ENCODE peak calls at places on chromosome 12, in six cellular contexts. One of them, this sample, is unnamed.

GRCh38 chr12:66297080-66297479 is 5.2 kb upstream of the HELB start:
- DNase-seq in tibial artery: no peak
- DNase-seq in CD8-positive, alpha-beta T cell: no peak
- DNase-seq in NCI-H460: no peak
- DNase-seq in tibial nerve: no peak
- DNase-seq in stimulated activated CD8-positive, alpha-beta memory T cell treated with anti-CD3 and anti-CD28 coated beads, Interleukin-15, amount 100 ng/mL, for 1 hour: no peak
- DNase-seq in this sample: no peak

GRCh38 chr12:49489720-49490119 is 49.1 kb upstream of the KCNH3 start:
- DNase-seq in tibial nerve: no peak
- DNase-seq in NCI-H460: no peak
- DNase-seq in stimulated activated CD8-positive, alpha-beta memory T cell treated with anti-CD3 and anti-CD28 coated beads, Interleukin-15, amount 100 ng/mL, for 1 hour: no peak
- DNase-seq in CD8-positive, alpha-beta T cell: no peak
- DNase-seq in tibial artery: no peak
- DNase-seq in this sample: no peak

GRCh38 chr12:55820679-55821078 is 2.8 kb downstream of the ORMDL2 start:
- DNase-seq in tibial artery: no peak
- DNase-seq in stimulated activated CD8-positive, alpha-beta memory T cell treated with anti-CD3 and anti-CD28 coated beads, Interleukin-15, amount 100 ng/mL, for 1 hour: no peak
- DNase-seq in NCI-H460: no peak
- DNase-seq in CD8-positive, alpha-beta T cell: no peak
- DNase-seq in tibial nerve: no peak
- DNase-seq in this sample: no peak

GRCh38 chr12:4679711-4680110 is 30.8 kb downstream of the NDUFA9 start:
- DNase-seq in NCI-H460: no peak
- DNase-seq in CD8-positive, alpha-beta T cell: no peak
- DNase-seq in stimulated activated CD8-positive, alpha-beta memory T cell treated with anti-CD3 and anti-CD28 coated beads, Interleukin-15, amount 100 ng/mL, for 1 hour: no peak
- DNase-seq in tibial nerve: no peak
- DNase-seq in tibial artery: no peak
- DNase-seq in this sample: no peak

GRCh38 chr12:117109943-117110342 is 10.7 kb upstream of the TESC start:
- DNase-seq in tibial artery: no peak
- DNase-seq in CD8-positive, alpha-beta T cell: no peak
- DNase-seq in tibial nerve: no peak
- DNase-seq in NCI-H460: no peak
- DNase-seq in stimulated activated CD8-positive, alpha-beta memory T cell treated with anti-CD3 and anti-CD28 coated beads, Interleukin-15, amount 100 ng/mL, for 1 hour: no peak
- DNase-seq in this sample: no peak

GRCh38 chr12:14207946-14208612 is 157.4 kb upstream of the ATF7IP start:
- DNase-seq in stimulated activated CD8-positive, alpha-beta memory T cell treated with anti-CD3 and anti-CD28 coated beads, Interleukin-15, amount 100 ng/mL, for 1 hour: no peak
- DNase-seq in NCI-H460: no peak
- DNase-seq in tibial artery: no peak
- DNase-seq in CD8-positive, alpha-beta T cell: no peak
- DNase-seq in tibial nerve: no peak
- DNase-seq in this sample: peak

GRCh38 chr12:4909734-4910501 is at the start of gene KCNA1:
- DNase-seq in CD8-positive, alpha-beta T cell: no peak
- DNase-seq in tibial artery: no peak
- DNase-seq in tibial nerve: no peak
- DNase-seq in NCI-H460: no peak
- DNase-seq in stimulated activated CD8-positive, alpha-beta memory T cell treated with anti-CD3 and anti-CD28 coated beads, Interleukin-15, amount 100 ng/mL, for 1 hour: no peak
- DNase-seq in this sample: peak

GRCh38 chr12:43858096-43858495 is 22.2 kb downstream of the TMEM117 start:
- DNase-seq in stimulated activated CD8-positive, alpha-beta memory T cell treated with anti-CD3 and anti-CD28 coated beads, Interleukin-15, amount 100 ng/mL, for 1 hour: no peak
- DNase-seq in CD8-positive, alpha-beta T cell: no peak
- DNase-seq in tibial nerve: no peak
- DNase-seq in tibial artery: no peak
- DNase-seq in NCI-H460: no peak
- DNase-seq in this sample: no peak

GRCh38 chr12:67018105-67018504 is 251.1 kb upstream of the CAND1 start:
- DNase-seq in CD8-positive, alpha-beta T cell: no peak
- DNase-seq in tibial artery: no peak
- DNase-seq in stimulated activated CD8-positive, alpha-beta memory T cell treated with anti-CD3 and anti-CD28 coated beads, Interleukin-15, amount 100 ng/mL, for 1 hour: no peak
- DNase-seq in tibial nerve: no peak
- DNase-seq in NCI-H460: no peak
- DNase-seq in this sample: peak

GRCh38 chr12:67925551-67925950 is 63.7 kb upstream of the IFNG-AS1 start:
- DNase-seq in CD8-positive, alpha-beta T cell: no peak
- DNase-seq in tibial nerve: no peak
- DNase-seq in NCI-H460: no peak
- DNase-seq in stimulated activated CD8-positive, alpha-beta memory T cell treated with anti-CD3 and anti-CD28 coated beads, Interleukin-15, amount 100 ng/mL, for 1 hour: no peak
- DNase-seq in tibial artery: no peak
- DNase-seq in this sample: no peak

GRCh38 chr12:114412825-114413749 is 7.1 kb upstream of the TBX5 start:
- DNase-seq in NCI-H460: no peak
- DNase-seq in stimulated activated CD8-positive, alpha-beta memory T cell treated with anti-CD3 and anti-CD28 coated beads, Interleukin-15, amount 100 ng/mL, for 1 hour: no peak
- DNase-seq in CD8-positive, alpha-beta T cell: no peak
- DNase-seq in tibial artery: no peak
- DNase-seq in tibial nerve: no peak
- DNase-seq in this sample: no peak

GRCh38 chr12:25155031-25155576 is 39.9 kb downstream of the DNAI7 start:
- DNase-seq in CD8-positive, alpha-beta T cell: no peak
- DNase-seq in stimulated activated CD8-positive, alpha-beta memory T cell treated with anti-CD3 and anti-CD28 coated beads, Interleukin-15, amount 100 ng/mL, for 1 hour: no peak
- DNase-seq in tibial artery: no peak
- DNase-seq in NCI-H460: peak
- DNase-seq in tibial nerve: no peak
- DNase-seq in this sample: peak

GRCh38 chr12:39892146-39892545 is 213.7 kb downstream of the SLC2A13 start:
- DNase-seq in NCI-H460: no peak
- DNase-seq in tibial nerve: no peak
- DNase-seq in tibial artery: peak
- DNase-seq in stimulated activated CD8-positive, alpha-beta memory T cell treated with anti-CD3 and anti-CD28 coated beads, Interleukin-15, amount 100 ng/mL, for 1 hour: no peak
- DNase-seq in CD8-positive, alpha-beta T cell: no peak
- DNase-seq in this sample: no peak

GRCh38 chr12:3662516-3662915 is 90.4 kb downstream of the CRACR2A start:
- DNase-seq in tibial nerve: no peak
- DNase-seq in CD8-positive, alpha-beta T cell: no peak
- DNase-seq in NCI-H460: peak
- DNase-seq in stimulated activated CD8-positive, alpha-beta memory T cell treated with anti-CD3 and anti-CD28 coated beads, Interleukin-15, amount 100 ng/mL, for 1 hour: no peak
- DNase-seq in tibial artery: no peak
- DNase-seq in this sample: peak

GRCh38 chr12:57433370-57433769 is 1.2 kb upstream of the INHBC start:
- DNase-seq in tibial artery: no peak
- DNase-seq in tibial nerve: no peak
- DNase-seq in stimulated activated CD8-positive, alpha-beta memory T cell treated with anti-CD3 and anti-CD28 coated beads, Interleukin-15, amount 100 ng/mL, for 1 hour: no peak
- DNase-seq in CD8-positive, alpha-beta T cell: no peak
- DNase-seq in NCI-H460: no peak
- DNase-seq in this sample: no peak

GRCh38 chr12:6444031-6444430 is 724 bp upstream of the CD27 start:
- DNase-seq in NCI-H460: no peak
- DNase-seq in CD8-positive, alpha-beta T cell: no peak
- DNase-seq in tibial artery: no peak
- DNase-seq in tibial nerve: no peak
- DNase-seq in stimulated activated CD8-positive, alpha-beta memory T cell treated with anti-CD3 and anti-CD28 coated beads, Interleukin-15, amount 100 ng/mL, for 1 hour: no peak
- DNase-seq in this sample: no peak

This sample was measured in iPS-NIHi11.